ENCODE peak calls at places on chromosome 6, in seven cellular contexts. T is AG04450, V is colonic mucosa, Q is foreskin fibroblast, L is spleen, P is BJ, E is heart left ventricle. R is an unnamed sample.

GRCh38 chr6:56799966-56800365 is 154.9 kb upstream of the BEND6 start:
- DNase-seq in T (no peak), V (no peak), Q (no peak), L (no peak), P (no peak), E (no peak), R (no peak)

GRCh38 chr6:139549561-139550070 is 175.2 kb upstream of the CITED2 start:
- DNase-seq in T (no peak), V (no peak), Q (peak), L (no peak), P (no peak), E (no peak), R (no peak)

GRCh38 chr6:118581489-118581959 is 33.4 kb downstream of the PLN start:
- DNase-seq in T (no peak), V (no peak), Q (peak), L (no peak), P (peak), E (no peak), R (no peak)

GRCh38 chr6:117169781-117170281 is 95.5 kb upstream of the VGLL2 start:
- DNase-seq in T (no peak), V (no peak), Q (no peak), L (no peak), P (no peak), E (no peak), R (no peak)

GRCh38 chr6:11076540-11076939 is 17.1 kb upstream of the SMIM13 start:
- DNase-seq in T (no peak), V (no peak), Q (no peak), L (no peak), P (no peak), E (no peak), R (no peak)

GRCh38 chr6:77740380-77740779 is 87.5 kb downstream of the MEI4 start:
- DNase-seq in T (no peak), V (no peak), Q (peak), L (no peak), P (no peak), E (no peak), R (peak)

GRCh38 chr6:85404497-85405174 is 45.2 kb upstream of the NT5E start:
- DNase-seq in T (peak), V (peak), Q (peak), L (no peak), P (peak), E (no peak), R (peak)

GRCh38 chr6:39760246-39760952 is 31.8 kb upstream of the DAAM2 start:
- DNase-seq in T (no peak), V (no peak), Q (no peak), L (no peak), P (no peak), E (no peak), R (no peak)

GRCh38 chr6:147080215-147080614 is 124.0 kb upstream of the STXBP5 start:
- DNase-seq in T (no peak), V (no peak), Q (no peak), L (no peak), P (no peak), E (no peak), R (no peak)

GRCh38 chr6:157609556-157609955 is 213.5 kb upstream of the SNX9 start:
- DNase-seq in T (no peak), V (no peak), Q (no peak), L (no peak), P (no peak), E (no peak), R (no peak)

GRCh38 chr6:157608221-157609075 is 214.6 kb upstream of the SNX9 start:
- DNase-seq in T (no peak), V (no peak), Q (no peak), L (no peak), P (no peak), E (no peak), R (no peak)

GRCh38 chr6:157610451-157610999 is 212.5 kb upstream of the SNX9 start:
- DNase-seq in T (no peak), V (no peak), Q (no peak), L (no peak), P (no peak), E (no peak), R (no peak)

GRCh38 chr6:157607317-157608109 is 215.5 kb upstream of the SNX9 start:
- DNase-seq in T (no peak), V (no peak), Q (no peak), L (no peak), P (no peak), E (no peak), R (no peak)

DNA sequence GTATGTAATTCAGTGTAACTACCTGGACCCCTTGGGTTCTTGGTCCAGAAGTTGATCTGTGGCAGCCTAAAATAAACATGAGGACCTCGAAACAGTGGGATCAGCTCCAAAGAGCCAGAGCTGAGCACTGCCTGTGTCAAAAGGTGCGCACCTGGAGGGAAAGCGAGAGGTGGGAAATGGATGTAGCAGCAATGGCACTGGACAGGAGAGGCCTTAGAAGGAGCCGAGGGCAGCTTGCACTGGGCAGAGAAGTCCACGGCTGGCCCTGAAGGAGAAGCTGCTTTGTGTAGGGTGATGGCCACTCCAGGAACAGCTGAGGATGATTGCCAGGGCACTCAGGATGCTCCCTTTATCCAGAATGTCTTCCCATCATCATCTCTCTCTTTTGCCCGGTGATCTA is 213.9 kb upstream of the SNX9 start:
- DNase-seq in T (no peak), V (no peak), Q (no peak), L (no peak), P (no peak), E (no peak), R (no peak)
- H3K4me3 ChIP-seq in T (no peak), V (no peak), Q (no peak), L (no peak), P (no peak), E (no peak), R (no peak)

DNA sequence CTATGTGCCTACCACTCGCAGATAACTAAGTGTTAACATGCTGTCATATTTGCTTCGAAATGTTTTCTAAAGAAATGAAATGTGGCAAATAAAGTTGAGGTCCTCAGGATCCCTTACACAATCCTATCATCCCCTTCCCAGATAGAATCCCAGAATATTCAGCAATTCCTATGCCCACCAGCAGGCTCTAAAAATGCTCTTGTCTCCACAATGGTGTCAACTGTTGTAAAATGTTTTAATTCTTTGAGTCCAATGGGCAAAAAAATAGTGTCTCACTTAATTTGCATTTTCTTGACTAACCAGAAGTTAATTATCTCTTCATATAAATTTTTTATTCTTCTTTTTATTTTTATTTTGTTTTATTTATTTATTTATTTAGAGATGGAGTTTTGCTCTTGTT is 103.9 kb upstream of the MAP7 start:
- DNase-seq in T (no peak), V (no peak), Q (no peak), L (no peak), P (no peak), E (no peak), R (no peak)
- TF ChIP-seq CTCF in T (peak), V (no peak), Q (no peak), L (no peak), P (peak), E (peak), R (peak)

DNA sequence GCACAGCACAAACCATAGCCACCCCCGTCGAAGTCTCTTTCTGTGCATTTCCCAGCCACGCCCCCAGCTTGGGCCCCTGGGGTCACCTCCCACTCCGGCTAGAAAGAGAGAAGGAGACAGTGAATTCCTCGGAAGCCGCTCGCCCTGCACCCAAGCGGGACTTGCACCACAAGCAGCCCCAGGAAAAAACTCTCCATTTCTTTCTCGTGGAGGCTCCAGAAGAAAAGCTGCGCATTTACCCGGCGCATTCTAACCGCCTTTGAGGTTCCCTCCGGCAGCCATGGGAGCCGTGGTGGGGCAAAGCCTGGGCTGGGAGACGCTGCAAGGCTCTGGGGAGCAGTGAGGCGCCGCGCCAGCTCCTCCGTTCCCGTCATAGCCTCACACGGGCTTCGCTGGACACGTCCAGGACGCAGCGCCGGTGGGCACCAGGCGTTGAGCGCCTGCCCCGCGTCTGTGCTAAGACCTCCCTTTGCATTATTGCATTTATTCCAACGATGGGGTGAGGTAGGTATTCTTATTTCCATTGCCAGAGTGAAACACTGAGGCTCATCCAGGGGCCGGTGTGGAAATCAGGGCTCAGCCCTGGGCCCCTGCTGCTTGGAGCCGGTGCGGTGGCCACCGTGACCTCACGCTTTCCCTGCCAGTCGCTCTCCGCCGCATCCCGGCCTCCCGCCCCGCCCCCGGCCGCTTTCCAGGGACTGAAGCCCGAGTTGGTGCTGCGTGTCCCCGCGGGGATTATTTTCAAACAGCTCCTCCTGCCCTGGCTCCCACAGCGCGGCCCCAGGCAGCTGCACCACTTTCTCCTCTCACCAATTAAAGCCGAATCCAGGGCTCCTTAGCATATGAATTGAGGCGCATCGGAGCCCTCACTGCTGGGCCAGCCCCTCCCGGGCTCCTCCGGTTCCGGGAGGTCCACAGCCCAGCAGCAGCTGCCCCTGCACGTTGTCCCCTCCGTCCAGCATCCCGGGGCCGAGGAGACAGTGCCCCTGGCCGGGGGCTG is 148.3 kb upstream of the AFDN start:
- DNase-seq in T (no peak), V (peak), Q (no peak), L (no peak), P (no peak), E (peak), R (no peak)
- H3K4me3 ChIP-seq in T (no peak), V (peak), Q (no peak), L (peak), P (no peak), E (peak), R (peak)

DNA sequence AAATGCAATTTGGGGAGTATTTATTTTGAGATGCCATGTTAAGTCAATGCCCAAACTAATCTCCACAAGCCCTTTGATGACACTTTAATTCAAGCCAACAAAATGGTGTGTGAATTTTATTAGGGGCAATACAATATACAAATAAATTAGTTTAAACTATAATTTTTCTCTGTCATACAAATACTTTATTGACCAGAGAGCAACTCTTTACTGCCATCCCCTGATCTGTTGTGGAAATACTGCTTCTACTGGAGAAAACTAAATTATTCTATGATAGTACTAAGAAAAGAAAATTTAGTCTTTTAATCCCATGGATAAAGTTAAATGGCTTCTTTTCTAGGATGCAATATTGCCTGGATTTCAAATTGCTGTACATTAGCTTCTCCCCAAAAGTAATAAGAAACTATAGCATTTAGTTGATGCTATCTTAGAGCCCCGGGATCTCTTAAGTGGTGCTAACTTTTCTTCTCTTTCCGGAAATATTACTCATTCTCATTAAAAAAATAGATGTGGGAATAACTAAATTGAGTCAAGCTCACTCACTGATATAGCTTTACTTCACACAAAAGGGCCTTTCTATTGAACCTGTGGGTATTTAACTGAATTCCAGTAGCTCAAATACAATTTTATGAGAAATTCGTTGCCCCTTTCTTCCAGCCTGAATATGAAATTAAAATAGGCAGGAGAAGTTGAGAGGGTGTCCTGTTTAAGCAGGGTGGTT is 49.2 kb downstream of the SMPDL3A start:
- DNase-seq in T (no peak), V (no peak), Q (peak), L (no peak), P (no peak), E (no peak), R (no peak)
- TF ChIP-seq CTCF in T (peak), V (peak), Q (peak), L (no peak), P (peak), E (peak), R (peak)

DNA sequence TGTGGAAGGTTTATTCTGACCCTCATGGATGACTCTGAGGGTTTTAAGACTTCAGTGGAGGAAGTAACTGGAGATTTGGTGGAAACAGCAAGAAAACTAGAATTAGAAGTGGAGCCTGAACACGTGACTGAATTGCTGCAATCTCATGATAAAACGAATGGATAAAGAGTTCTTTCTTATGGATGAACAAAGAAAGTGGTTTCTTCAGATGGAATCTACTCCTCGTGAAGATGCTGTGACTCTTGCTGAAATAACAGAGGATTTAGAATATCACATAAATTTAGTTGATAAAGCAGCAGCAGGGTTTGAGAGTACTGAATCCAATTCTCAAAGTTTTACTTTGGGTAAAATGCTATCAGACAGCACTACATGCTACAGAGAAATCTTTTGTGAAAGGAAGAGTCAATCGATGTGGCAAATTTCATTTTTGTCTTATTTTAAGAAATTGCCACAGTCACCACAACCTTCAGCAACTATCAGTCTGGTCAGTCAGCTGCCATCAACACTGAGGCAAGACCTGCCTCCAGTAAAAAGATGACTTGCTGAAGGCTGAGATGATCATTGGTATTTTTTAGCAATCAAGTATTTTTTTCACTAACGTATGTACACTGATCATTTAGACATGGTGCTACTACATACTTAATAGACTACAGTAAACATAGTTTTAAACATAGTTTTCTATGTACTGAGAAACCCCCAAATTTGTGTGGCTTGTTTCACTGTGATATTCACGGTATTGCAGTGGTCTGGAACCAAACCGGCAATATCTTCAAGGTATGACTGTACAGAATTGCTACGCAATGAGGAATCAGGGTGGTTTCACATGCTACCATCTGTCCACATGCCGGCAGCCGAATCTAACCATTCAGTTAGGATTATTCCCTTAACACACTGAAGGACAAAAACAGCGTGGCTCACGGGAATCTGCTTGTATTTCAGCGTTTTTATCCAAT is 149.0 kb downstream of the MYB start:
- DNase-seq in T (no peak), V (no peak), Q (no peak), L (no peak), P (no peak), E (no peak), R (no peak)
- H3K4me3 ChIP-seq in T (no peak), V (no peak), Q (no peak), L (no peak), P (no peak), E (no peak), R (no peak)

DNA sequence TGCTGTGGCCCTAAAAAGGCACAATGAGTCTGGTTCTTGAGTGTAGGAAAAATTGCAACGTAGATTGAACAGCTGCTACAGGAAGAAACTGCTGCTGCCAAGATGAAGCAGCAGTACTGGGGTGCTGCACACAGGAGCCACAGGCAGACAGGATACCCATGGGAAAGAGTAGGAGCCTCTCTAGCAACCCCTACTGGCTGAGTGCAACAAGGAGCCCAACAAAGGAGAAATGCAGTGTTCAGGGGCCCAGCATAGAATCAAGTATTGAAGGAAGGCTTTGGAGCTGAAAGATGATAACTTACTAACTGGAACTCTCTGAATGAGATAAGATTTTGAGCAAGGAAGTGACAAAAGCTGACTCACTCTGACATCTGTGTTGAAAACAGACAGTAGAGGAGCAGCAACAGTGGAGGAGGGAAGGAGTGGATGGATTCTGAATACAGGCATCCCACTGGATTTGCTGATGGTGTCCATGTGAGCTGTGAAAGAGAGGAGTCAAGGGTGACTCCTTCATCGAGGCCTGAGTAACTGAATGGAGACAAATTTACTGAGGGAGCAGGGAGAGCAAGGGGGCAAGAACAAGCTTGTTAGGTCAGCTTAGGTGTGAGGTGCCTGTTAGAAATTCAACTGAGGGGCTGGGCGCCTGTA is 534.7 kb upstream of the JARID2 start:
- DNase-seq in T (peak), V (peak), Q (peak), L (no peak), P (peak), E (peak), R (no peak)
- TF ChIP-seq CTCF in T (peak), V (peak), Q (peak), L (peak), P (peak), E (peak), R (peak)

R was measured in retinal pigment epithelial cell.